ENCODE peak calls at places on chromosomes 12 and 14, in six cellular contexts. Y, V, Z, A, L and O are unnamed samples.

GRCh38 chr14:50974118-50974517 is 29.8 kb upstream of the PYGL start:
- DNase-seq in Y (no peak), V (no peak), L (no peak), A (no peak), Z (no peak), O (no peak)

GRCh38 chr14:66746316-66747006 is 238.5 kb downstream of the GPHN start:
- DNase-seq in Y (no peak), Z (no peak), A (no peak), L (no peak), V (no peak), O (peak; percentile 1)

GRCh38 chr12:86683568-86683991 is 427.4 kb upstream of the MGAT4C start:
- DNase-seq in Y (no peak), V (no peak), L (no peak), A (no peak), Z (no peak), O (no peak)

GRCh38 chr12:2306012-2306411 is 253.2 kb downstream of the CACNA1C start:
- DNase-seq in A (no peak), Z (no peak), L (no peak), Y (no peak), V (no peak), O (no peak)

GRCh38 chr12:115042341-115042740 is 358.4 kb upstream of the TBX3 start:
- DNase-seq in A (no peak), V (no peak), Y (no peak), Z (no peak), L (no peak), O (no peak)

GRCh38 chr14:93960108-93960475 is 16.3 kb downstream of the ASB2 start:
- DNase-seq in A (no peak), Y (no peak), V (no peak), L (no peak), Z (no peak), O (no peak)

GRCh38 chr14:33062881-33063280 is 124.2 kb downstream of the NPAS3 start:
- DNase-seq in A (no peak), L (no peak), Y (no peak), Z (no peak), V (no peak), O (no peak)

GRCh38 chr12:61694214-61694613 is 566.0 kb upstream of the USP15 start:
- DNase-seq in Y (no peak), A (no peak), Z (no peak), L (no peak), V (no peak), O (no peak)

GRCh38 chr12:132580701-132581292 is 29.6 kb downstream of the LRCOL1 start:
- DNase-seq in A (no peak), L (no peak), Y (no peak), Z (no peak), V (no peak), O (no peak)

GRCh38 chr14:61493239-61493638 is 171.9 kb downstream of the PRKCH start:
- DNase-seq in Z (no peak), V (no peak), Y (no peak), L (no peak), A (no peak), O (peak; percentile 37)

GRCh38 chr12:118164798-118165486 is 29.0 kb downstream of the PEBP1 start:
- DNase-seq in A (no peak), Z (no peak), L (no peak), V (no peak), Y (no peak), O (peak; percentile 21)

GRCh38 chr14:93107383-93107782 is 8.3 kb downstream of the ITPK1 start:
- DNase-seq in Y (no peak), A (no peak), Z (peak; percentile 41), L (no peak), V (no peak), O (no peak)

GRCh38 chr12:46677749-46678148 is 148.0 kb downstream of the SLC38A4 start:
- DNase-seq in A (no peak), V (no peak), Z (no peak), Y (no peak), L (no peak), O (no peak)

GRCh38 chr14:75025082-75025481 is 22.4 kb downstream of the EIF2B2 start:
- DNase-seq in Z (peak; percentile 20), V (no peak), L (no peak), A (no peak), Y (no peak), O (no peak)

GRCh38 chr12:96375173-96375572 is 25.1 kb downstream of the CDK17 start:
- DNase-seq in Z (peak; percentile 33), A (no peak), Y (no peak), L (no peak), V (no peak), O (no peak)

GRCh38 chr14:58659846-58660245 is 22.1 kb downstream of the DACT1 start:
- DNase-seq in V (peak; percentile 68), L (no peak), Y (no peak), A (no peak), Z (no peak), O (no peak)

GRCh38 chr14:36659822-36660735 is 1.6 kb upstream of the PAX9 start:
- DNase-seq in A (no peak), L (no peak), Z (no peak), V (no peak), Y (no peak), O (no peak)

GRCh38 chr12:105804591-105805265 is 334.0 kb downstream of the NUAK1 start:
- DNase-seq in Y (no peak), A (no peak), L (no peak), V (no peak), Z (no peak), O (no peak)

GRCh38 chr14:106842687-106843086 is 1316.3 kb downstream of the TMEM121 start:
- DNase-seq in A (no peak), L (no peak), Y (no peak), Z (peak; percentile 49), V (no peak), O (no peak)

GRCh38 chr12:5276327-5276880 is 155.5 kb upstream of the NTF3 start:
- DNase-seq in Z (no peak), Y (no peak), A (no peak), L (no peak), V (no peak), O (no peak)

GRCh38 chr14:50783542-50783941 is 47.4 kb downstream of the NIN start:
- DNase-seq in L (no peak), Z (no peak), Y (no peak), A (no peak), V (no peak), O (no peak)

GRCh38 chr12:28156804-28157203 is 33.5 kb upstream of the CCDC91 start:
- DNase-seq in A (no peak), Y (no peak), V (no peak), L (no peak), Z (no peak), O (no peak)

GRCh38 chr12:56158926-56159461 is 835 bp downstream of the MYL6 start:
- DNase-seq in Z (peak; percentile 89), V (peak; percentile 86), Y (peak; percentile 59), A (peak; percentile 32), L (peak; percentile 88), O (no peak)

DNA sequence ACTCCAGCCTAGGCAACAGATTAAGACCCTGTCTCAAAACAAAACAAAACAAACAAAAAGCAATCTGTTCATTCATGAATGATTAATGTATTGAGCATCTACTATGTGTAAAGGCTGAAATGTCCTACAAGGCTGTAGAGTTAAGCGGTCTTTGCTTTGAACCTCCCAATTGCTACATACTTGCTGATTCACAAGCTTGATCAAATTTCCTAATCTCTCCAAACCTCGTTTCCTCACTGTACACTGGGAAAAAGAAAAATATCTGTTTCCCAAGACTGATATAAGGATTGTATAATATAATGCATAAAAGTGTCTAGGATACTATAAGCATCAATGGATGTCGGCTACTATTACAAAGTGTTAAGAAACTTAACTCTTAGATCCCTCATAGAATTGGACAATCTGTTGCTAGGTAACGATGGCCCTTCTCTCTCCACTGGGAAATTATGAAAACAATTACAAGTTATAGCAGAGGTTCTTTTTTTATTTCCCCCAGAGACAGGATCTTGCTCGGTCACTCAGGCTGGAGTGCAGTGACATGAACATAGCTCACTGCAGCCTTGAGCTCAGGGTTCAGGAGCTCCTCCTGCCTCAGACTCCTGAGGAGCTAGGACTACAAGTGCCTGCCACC is 8.0 kb upstream of the RILPL2 start:
- DNase-seq in Z (no peak), A (no peak), L (no peak), Y (no peak), V (no peak), O (no peak)
- TF ChIP-seq POLR2A in Z (no peak), A (no peak), L (no peak), Y (no peak), V (no peak), O (no peak)

DNA sequence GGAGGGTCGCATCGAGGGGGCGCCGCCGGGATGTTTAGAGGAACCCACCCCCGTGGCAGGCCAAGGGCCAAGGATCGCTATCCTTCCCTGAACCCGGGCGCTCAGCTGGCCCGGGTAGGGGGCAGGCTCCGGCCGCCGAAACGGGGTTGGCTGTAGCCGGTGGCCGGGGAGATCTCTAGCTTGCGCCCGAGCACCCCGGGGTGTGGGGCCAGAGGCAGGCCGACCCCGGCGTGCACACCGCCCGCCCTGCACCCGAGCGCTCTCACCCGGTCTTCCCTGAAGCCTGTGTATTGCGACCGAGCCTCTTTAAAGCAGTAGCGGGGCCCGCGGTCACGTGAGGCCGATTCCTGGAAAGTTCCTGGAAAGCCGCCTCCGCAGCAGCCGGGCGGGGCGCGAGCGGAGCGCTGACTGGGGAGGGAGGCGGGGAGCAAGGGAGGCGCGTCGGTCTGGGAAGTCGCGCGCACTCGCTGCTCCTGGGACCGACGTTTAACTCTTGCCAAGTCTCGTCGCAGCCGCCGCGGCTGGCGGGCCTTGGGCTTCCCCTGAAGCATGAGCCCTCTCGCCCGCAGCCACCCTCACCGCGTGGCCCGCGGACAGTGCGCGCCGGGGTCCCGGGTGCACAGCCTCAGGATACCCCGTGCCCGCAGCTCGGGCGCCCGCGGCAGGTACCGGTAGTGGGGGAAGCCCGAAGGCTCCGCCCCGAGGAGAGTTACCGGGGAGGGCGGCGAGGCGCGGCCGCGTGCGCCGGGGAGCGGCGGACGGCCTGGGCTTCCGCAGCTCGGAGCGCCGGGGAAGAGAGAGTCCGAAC is 1.7 kb upstream of the SOCS2 start:
- DNase-seq in L (peak; percentile 94), Y (peak; percentile 97), V (peak; percentile 98), A (peak; percentile 62), Z (peak; percentile 96), O (peak; percentile 81)
- TF ChIP-seq POLR2A in L (peak; percentile 69), Y (peak; percentile 63), V (no peak), A (peak; percentile 56), Z (peak; percentile 69), O (peak; percentile 45)

GRCh38 chr14:57495409-57495808 is 1.8 kb upstream of the CCDC198 start:
- DNase-seq in L (no peak), A (no peak), Y (no peak), V (no peak), Z (no peak), O (no peak)
- TF ChIP-seq POLR2A in L (no peak), A (no peak), Y (no peak), V (no peak), Z (no peak), O (no peak)

GRCh38 chr12:49126852-49127763 is 4.1 kb downstream of the TUBA1B start:
- DNase-seq in L (no peak), A (no peak), Y (no peak), Z (no peak), V (no peak), O (no peak)

GRCh38 chr12:49130151-49131050 is 794 bp downstream of the TUBA1B start:
- DNase-seq in V (peak; percentile 94), L (peak; percentile 92), Z (peak; percentile 96), A (peak; percentile 65), Y (peak; percentile 93), O (peak; percentile 73)

GRCh38 chr12:49131973-49132461 is 822 bp upstream of the TUBA1B start:
- DNase-seq in L (peak; percentile 14), V (no peak), Y (no peak), A (no peak), Z (peak; percentile 26), O (peak; percentile 27)

GRCh38 chr12:49131051-49131972 is at the start of gene TUBA1B:
- DNase-seq in Z (peak; percentile 94), V (peak; percentile 93), A (peak; percentile 61), Y (peak; percentile 91), L (peak; percentile 90), O (peak; percentile 66)

GRCh38 chr12:49129332-49130150 is 1.7 kb downstream of the TUBA1B start:
- DNase-seq in L (no peak), Z (no peak), Y (peak; percentile 38), V (no peak), A (no peak), O (no peak)
- TF ChIP-seq POLR2A in L (no peak), Z (no peak), Y (no peak), V (no peak), A (no peak), O (no peak)